ENCODE peak calls at places on chromosomes 5 and 9, in five cellular contexts. One of them, this sample, is unnamed.
A peak's percentile ranks its signal among the peaks of the same experiment; 100 is the strongest.

GRCh38 chr9:16515207-16515606 is 355.3 kb downstream of the BNC2 start:
- DNase-seq in astrocyte of the cerebellum: no peak
- DNase-seq in A549: no peak
- DNase-seq in IMR-90: peak; percentile 25
- DNase-seq in ACHN: no peak
- DNase-seq in this sample: no peak

GRCh38 chr9:92550765-92551164 is 15.0 kb upstream of the ECM2 start:
- DNase-seq in astrocyte of the cerebellum: no peak
- DNase-seq in A549: no peak
- DNase-seq in IMR-90: no peak
- DNase-seq in ACHN: no peak
- DNase-seq in this sample: no peak

GRCh38 chr9:21412109-21412508 is 3.2 kb downstream of the IFNA8 start:
- DNase-seq in astrocyte of the cerebellum: no peak
- DNase-seq in A549: no peak
- DNase-seq in IMR-90: no peak
- DNase-seq in ACHN: no peak
- DNase-seq in this sample: no peak

GRCh38 chr5:52888363-52888762 is 100.6 kb downstream of the ITGA1 start:
- DNase-seq in astrocyte of the cerebellum: no peak
- DNase-seq in A549: no peak
- DNase-seq in IMR-90: no peak
- DNase-seq in ACHN: no peak
- DNase-seq in this sample: no peak

GRCh38 chr9:20848490-20848889 is 164.4 kb downstream of the FOCAD start:
- DNase-seq in astrocyte of the cerebellum: no peak
- DNase-seq in A549: no peak
- DNase-seq in IMR-90: peak; percentile 41
- DNase-seq in ACHN: no peak
- DNase-seq in this sample: peak; percentile 45

GRCh38 chr9:70504814-70505213 is 90.4 kb upstream of the KLF9 start:
- DNase-seq in astrocyte of the cerebellum: no peak
- DNase-seq in A549: no peak
- DNase-seq in IMR-90: no peak
- DNase-seq in ACHN: no peak
- DNase-seq in this sample: no peak

GRCh38 chr9:88344013-88344412 is 44.2 kb upstream of the SPIN1 start:
- DNase-seq in astrocyte of the cerebellum: no peak
- DNase-seq in A549: no peak
- DNase-seq in IMR-90: no peak
- DNase-seq in ACHN: no peak
- DNase-seq in this sample: no peak

GRCh38 chr9:17134396-17134842 is 421 bp upstream of the CNTLN start:
- DNase-seq in astrocyte of the cerebellum: no peak
- DNase-seq in A549: no peak
- DNase-seq in IMR-90: peak; percentile 29
- DNase-seq in ACHN: peak; percentile 15
- DNase-seq in this sample: no peak

GRCh38 chr5:14105717-14106435 is 37.3 kb upstream of the TRIO start:
- DNase-seq in astrocyte of the cerebellum: peak; percentile 84
- DNase-seq in A549: peak; percentile 69
- DNase-seq in IMR-90: peak; percentile 95
- DNase-seq in ACHN: peak; percentile 86
- DNase-seq in this sample: peak; percentile 98

GRCh38 chr9:123217148-123217585 is 51.2 kb downstream of the STRBP start:
- DNase-seq in astrocyte of the cerebellum: peak; percentile 54
- DNase-seq in A549: no peak
- DNase-seq in IMR-90: peak; percentile 1
- DNase-seq in ACHN: no peak
- DNase-seq in this sample: no peak

This sample was measured in ELR.